ENCODE peak calls at places on chromosomes 11 and 22, in six cellular contexts. One of them, this sample, is unnamed. For H3K9me3, the result is how much of the 10 kb centered on the place peaks cover.

GRCh38 chr22:39592104-39593060 is 21.8 kb downstream of the CACNA1I start:
- DNase-seq in GM12878: no peak
- DNase-seq in fibroblast of lung: peak
- DNase-seq in HepG2: no peak
- DNase-seq in neural progenitor cell: peak
- DNase-seq in GM23248: peak
- DNase-seq in this sample: no peak

GRCh38 chr22:29901354-29901753 is 18.4 kb downstream of the MTMR3 start:
- DNase-seq in GM12878: no peak
- DNase-seq in fibroblast of lung: no peak
- DNase-seq in HepG2: no peak
- DNase-seq in neural progenitor cell: no peak
- DNase-seq in GM23248: no peak
- DNase-seq in this sample: no peak

GRCh38 chr11:63478896-63479295 is 12.1 kb downstream of the PLAAT5 start:
- DNase-seq in GM12878: peak
- DNase-seq in fibroblast of lung: peak
- DNase-seq in HepG2: peak
- DNase-seq in neural progenitor cell: peak
- DNase-seq in GM23248: peak
- DNase-seq in this sample: peak

GRCh38 chr11:3853545-3853842 is 2.0 kb upstream of the STIM1 start:
- DNase-seq in GM12878: no peak
- DNase-seq in fibroblast of lung: no peak
- DNase-seq in HepG2: no peak
- DNase-seq in neural progenitor cell: no peak
- DNase-seq in GM23248: no peak
- DNase-seq in this sample: no peak

GRCh38 chr11:71946144-71946571 is 17.3 kb downstream of the RNF121 start:
- DNase-seq in GM12878: no peak
- DNase-seq in fibroblast of lung: peak
- DNase-seq in HepG2: peak
- DNase-seq in neural progenitor cell: no peak
- DNase-seq in GM23248: peak
- DNase-seq in this sample: no peak

GRCh38 chr11:49208006-49208721 is at the start of gene FOLH1:
- DNase-seq in GM12878: no peak
- DNase-seq in fibroblast of lung: peak
- DNase-seq in HepG2: no peak
- DNase-seq in neural progenitor cell: no peak
- DNase-seq in GM23248: peak
- DNase-seq in this sample: peak

GRCh38 chr11:127470485-127470884 is 469.9 kb upstream of the KIRREL3 start:
- DNase-seq in GM12878: no peak
- DNase-seq in fibroblast of lung: no peak
- DNase-seq in HepG2: no peak
- DNase-seq in neural progenitor cell: peak
- DNase-seq in GM23248: peak
- DNase-seq in this sample: peak

GRCh38 chr22:26897384-26897783 is 240.0 kb downstream of the MIAT start:
- DNase-seq in GM12878: no peak
- DNase-seq in fibroblast of lung: no peak
- DNase-seq in HepG2: no peak
- DNase-seq in neural progenitor cell: no peak
- DNase-seq in GM23248: no peak
- DNase-seq in this sample: no peak

GRCh38 chr11:45300715-45301114 is 14.6 kb upstream of the SYT13 start:
- DNase-seq in GM12878: no peak
- DNase-seq in fibroblast of lung: no peak
- DNase-seq in HepG2: no peak
- DNase-seq in neural progenitor cell: no peak
- DNase-seq in GM23248: no peak
- DNase-seq in this sample: no peak

GRCh38 chr22:39298194-39298987 is 21.0 kb downstream of the RPL3 start:
- DNase-seq in GM12878: no peak
- DNase-seq in fibroblast of lung: no peak
- DNase-seq in HepG2: no peak
- DNase-seq in neural progenitor cell: no peak
- DNase-seq in GM23248: no peak
- DNase-seq in this sample: no peak

GRCh38 chr11:36053901-36054300 is 110.0 kb downstream of the LDLRAD3 start:
- DNase-seq in GM12878: no peak
- DNase-seq in fibroblast of lung: peak
- DNase-seq in HepG2: no peak
- DNase-seq in neural progenitor cell: no peak
- DNase-seq in GM23248: no peak
- DNase-seq in this sample: no peak

GRCh38 chr11:100805509-100806199 is 118.6 kb downstream of the ARHGAP42 start:
- DNase-seq in GM12878: no peak
- DNase-seq in fibroblast of lung: peak
- DNase-seq in HepG2: no peak
- DNase-seq in neural progenitor cell: no peak
- DNase-seq in GM23248: peak
- DNase-seq in this sample: no peak

GRCh38 chr11:91495837-91496236 is 728.8 kb upstream of the FAT3 start:
- DNase-seq in GM12878: no peak
- DNase-seq in fibroblast of lung: no peak
- DNase-seq in HepG2: no peak
- DNase-seq in neural progenitor cell: no peak
- DNase-seq in GM23248: no peak
- DNase-seq in this sample: no peak

GRCh38 chr11:37110383-37110782 is 512.3 kb upstream of the RAG2 start:
- DNase-seq in GM12878: no peak
- DNase-seq in fibroblast of lung: no peak
- DNase-seq in HepG2: no peak
- DNase-seq in neural progenitor cell: no peak
- DNase-seq in GM23248: no peak
- DNase-seq in this sample: no peak

GRCh38 chr11:12921580-12922157 is 87.4 kb upstream of the RASSF10 start:
- DNase-seq in GM12878: no peak
- DNase-seq in fibroblast of lung: no peak
- DNase-seq in HepG2: no peak
- DNase-seq in neural progenitor cell: no peak
- DNase-seq in GM23248: no peak
- DNase-seq in this sample: no peak

GRCh38 chr11:24697722-24698121 is 200.9 kb downstream of the LUZP2 start:
- DNase-seq in GM12878: no peak
- DNase-seq in fibroblast of lung: peak
- DNase-seq in HepG2: no peak
- DNase-seq in neural progenitor cell: no peak
- DNase-seq in GM23248: peak
- DNase-seq in this sample: no peak

GRCh38 chr11:3920148-3920852 is 64.8 kb downstream of the STIM1 start:
- DNase-seq in GM12878: peak
- DNase-seq in fibroblast of lung: peak
- DNase-seq in HepG2: no peak
- DNase-seq in neural progenitor cell: no peak
- DNase-seq in GM23248: peak
- DNase-seq in this sample: peak

GRCh38 chr11:66720223-66720898 is 8.7 kb downstream of the SPTBN2 start:
- DNase-seq in GM12878: no peak
- DNase-seq in fibroblast of lung: peak
- DNase-seq in HepG2: peak
- DNase-seq in neural progenitor cell: peak
- DNase-seq in GM23248: peak
- DNase-seq in this sample: no peak

GRCh38 chr11:134502153-134502550 is 90.1 kb upstream of the B3GAT1 start:
- DNase-seq in GM12878: no peak
- DNase-seq in fibroblast of lung: no peak
- DNase-seq in HepG2: no peak
- DNase-seq in neural progenitor cell: no peak
- DNase-seq in GM23248: no peak
- DNase-seq in this sample: no peak

GRCh38 chr11:15988693-15989231 is 367.6 kb downstream of the SOX6 start:
- DNase-seq in GM12878: no peak
- DNase-seq in fibroblast of lung: no peak
- DNase-seq in HepG2: no peak
- DNase-seq in neural progenitor cell: peak
- DNase-seq in GM23248: no peak
- DNase-seq in this sample: no peak

GRCh38 chr11:9774591-9775392 is 110.9 kb downstream of the SWAP70 start:
- DNase-seq in GM12878: no peak
- DNase-seq in fibroblast of lung: peak
- DNase-seq in HepG2: no peak
- DNase-seq in neural progenitor cell: no peak
- DNase-seq in GM23248: peak
- DNase-seq in this sample: no peak

DNA sequence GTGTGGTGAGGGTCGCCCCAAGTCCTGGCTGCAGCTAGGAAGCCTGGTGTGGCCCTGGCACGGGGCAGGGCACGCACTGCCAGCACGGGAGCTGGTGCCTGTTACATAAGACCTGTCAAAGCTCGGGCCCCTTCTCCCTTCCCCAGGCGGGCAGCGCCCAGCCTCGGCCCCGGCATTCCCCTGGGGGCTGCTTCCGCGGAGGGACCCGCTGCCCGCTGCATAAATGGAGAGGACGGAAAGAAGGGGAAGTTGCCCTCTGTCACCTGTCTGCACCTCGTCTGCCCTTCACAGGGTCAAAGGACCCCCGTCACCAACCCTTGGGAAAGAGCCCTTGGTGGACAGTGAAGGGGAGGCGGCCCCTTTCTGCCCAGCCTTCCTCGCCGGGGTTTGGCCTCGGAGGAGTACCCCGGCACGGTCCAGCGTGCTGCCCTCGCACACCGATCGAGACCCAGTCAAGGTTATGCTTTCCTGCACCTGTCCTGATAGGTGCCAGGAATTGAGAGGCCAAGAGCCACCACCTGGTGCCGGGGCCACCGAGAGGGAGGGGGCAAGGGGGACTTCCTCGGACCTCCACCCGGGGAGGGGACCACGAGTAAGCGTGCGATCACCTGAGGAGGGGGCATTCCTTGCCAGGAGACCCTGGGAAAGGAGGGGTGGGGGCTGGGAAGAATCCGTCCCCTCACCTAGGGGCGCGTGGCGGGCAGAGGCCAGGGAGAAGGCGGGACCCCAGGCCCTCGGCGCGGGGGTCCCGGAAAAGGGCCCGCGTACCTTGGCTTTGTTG is 16.8 kb upstream of the MFRP start:
- DNase-seq in GM12878: no peak
- DNase-seq in fibroblast of lung: no peak
- DNase-seq in HepG2: no peak
- DNase-seq in neural progenitor cell: no peak
- DNase-seq in GM23248: no peak
- DNase-seq in this sample: no peak
- TF ChIP-seq EZH2 in GM12878: no peak
- TF ChIP-seq EZH2 in fibroblast of lung: no peak
- TF ChIP-seq EZH2 in HepG2: no peak
- TF ChIP-seq EZH2 in neural progenitor cell: peak
- TF ChIP-seq EZH2 in GM23248: no peak
- TF ChIP-seq EZH2 in this sample: no peak

GRCh38 chr22:49215840-49216239 is 611.8 kb downstream of the BRD1 start:
- DNase-seq in GM12878: no peak
- DNase-seq in fibroblast of lung: no peak
- DNase-seq in HepG2: no peak
- DNase-seq in neural progenitor cell: no peak
- DNase-seq in GM23248: no peak
- DNase-seq in this sample: no peak

GRCh38 chr22:49213731-49214352 is 613.8 kb downstream of the BRD1 start:
- DNase-seq in GM12878: no peak
- DNase-seq in fibroblast of lung: no peak
- DNase-seq in HepG2: no peak
- DNase-seq in neural progenitor cell: no peak
- DNase-seq in GM23248: no peak
- DNase-seq in this sample: no peak

GRCh38 chr22:49218142-49218541 is 609.5 kb downstream of the BRD1 start:
- DNase-seq in GM12878: no peak
- DNase-seq in fibroblast of lung: no peak
- DNase-seq in HepG2: no peak
- DNase-seq in neural progenitor cell: no peak
- DNase-seq in GM23248: no peak
- DNase-seq in this sample: no peak

GRCh38 chr22:49214976-49215375 is 612.7 kb downstream of the BRD1 start:
- DNase-seq in GM12878: no peak
- DNase-seq in fibroblast of lung: no peak
- DNase-seq in HepG2: no peak
- DNase-seq in neural progenitor cell: no peak
- DNase-seq in GM23248: no peak
- DNase-seq in this sample: no peak

GRCh38 chr22:49216579-49216978 is 611.1 kb downstream of the BRD1 start:
- DNase-seq in GM12878: no peak
- DNase-seq in fibroblast of lung: no peak
- DNase-seq in HepG2: no peak
- DNase-seq in neural progenitor cell: no peak
- DNase-seq in GM23248: no peak
- DNase-seq in this sample: no peak
- H3K9me3 ChIP-seq in GM12878: under half
- H3K9me3 ChIP-seq in fibroblast of lung: under half
- H3K9me3 ChIP-seq in HepG2: under half
- H3K9me3 ChIP-seq in neural progenitor cell: under half
- H3K9me3 ChIP-seq in GM23248: under half
- H3K9me3 ChIP-seq in this sample: under half

DNA sequence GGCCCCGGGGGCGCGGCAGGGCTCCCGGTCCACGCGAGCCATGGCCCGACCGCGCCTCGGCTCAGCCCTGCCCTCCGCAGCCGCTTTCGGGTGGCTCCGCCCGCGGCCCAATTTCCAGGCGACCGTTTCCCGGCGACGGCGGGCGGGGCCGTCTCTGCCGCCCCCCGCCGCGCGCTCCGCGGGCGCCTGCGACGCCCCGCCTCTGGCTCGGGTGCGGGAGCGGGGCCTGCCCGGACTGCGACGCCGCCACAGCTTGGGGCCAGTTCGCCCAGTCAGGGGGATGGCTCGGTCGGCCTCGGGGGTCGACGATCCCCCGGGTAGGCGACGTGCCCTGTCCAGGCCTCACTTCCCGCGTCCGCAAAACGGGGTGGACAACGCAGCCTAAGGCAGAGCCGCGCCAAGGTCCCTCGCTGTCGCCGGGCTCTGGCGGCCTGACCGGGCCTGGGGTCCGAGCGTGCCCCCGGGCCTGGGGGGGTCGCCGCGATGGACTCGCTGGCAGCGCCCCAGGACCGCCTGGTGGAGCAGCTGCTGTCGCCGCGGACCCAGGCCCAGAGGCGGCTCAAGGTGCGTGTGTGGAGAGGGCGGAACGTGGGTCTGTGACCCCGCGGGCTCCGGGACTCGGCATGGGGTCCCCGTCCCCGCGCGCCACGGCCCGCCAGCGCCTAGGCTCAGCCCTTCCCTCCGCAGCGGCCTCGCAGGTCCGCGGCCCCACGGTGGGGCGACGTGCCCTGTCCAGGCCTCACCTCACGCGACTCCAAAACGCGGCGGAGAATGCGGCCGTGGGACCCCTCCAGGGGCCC is 4.2 kb downstream of the SEPTIN5 start:
- DNase-seq in GM12878: no peak
- DNase-seq in fibroblast of lung: no peak
- DNase-seq in HepG2: no peak
- DNase-seq in neural progenitor cell: no peak
- DNase-seq in GM23248: peak
- DNase-seq in this sample: no peak
- TF ChIP-seq EZH2 in GM12878: no peak
- TF ChIP-seq EZH2 in fibroblast of lung: peak
- TF ChIP-seq EZH2 in HepG2: no peak
- TF ChIP-seq EZH2 in neural progenitor cell: peak
- TF ChIP-seq EZH2 in GM23248: no peak
- TF ChIP-seq EZH2 in this sample: no peak

DNA sequence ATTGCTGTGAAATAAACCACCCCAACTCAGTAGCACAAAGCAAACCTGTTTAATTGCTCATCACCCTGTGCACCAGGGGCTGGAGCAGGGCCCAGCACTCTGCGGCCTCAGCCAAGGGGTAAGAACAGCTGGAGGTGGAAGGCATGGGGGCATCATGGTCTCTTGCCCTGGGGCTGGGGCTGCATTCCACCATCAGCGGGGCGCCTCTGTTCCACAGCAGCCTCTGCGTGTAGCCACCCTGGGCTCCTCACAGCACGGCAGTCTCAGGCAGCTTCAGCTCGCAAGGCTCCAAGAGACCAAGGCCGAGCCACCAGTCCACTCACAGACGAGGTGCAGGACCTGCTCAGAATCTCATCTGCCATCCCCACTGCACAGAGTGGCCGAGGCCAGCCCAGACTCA is 630.7 kb downstream of the TBC1D22A start:
- DNase-seq in GM12878: no peak
- DNase-seq in fibroblast of lung: no peak
- DNase-seq in HepG2: no peak
- DNase-seq in neural progenitor cell: no peak
- DNase-seq in GM23248: no peak
- DNase-seq in this sample: no peak
- H3K9me3 ChIP-seq in GM12878: under half
- H3K9me3 ChIP-seq in fibroblast of lung: under half
- H3K9me3 ChIP-seq in HepG2: under half
- H3K9me3 ChIP-seq in neural progenitor cell: under half
- H3K9me3 ChIP-seq in GM23248: under half
- H3K9me3 ChIP-seq in this sample: under half

This sample was measured in MM.1S.